ENCODE peak calls at places on chromosomes 1 and 21, in four cellular contexts. J, L, N and M are unnamed samples.

GRCh38 chr1:52877554-52877953 is 35.0 kb downstream of the ZYG11A start:
- DNase-seq in L (no peak), N (no peak), J (no peak), M (no peak)

GRCh38 chr1:180365039-180365438 is 135.0 kb downstream of the LHX4 start:
- DNase-seq in N (no peak), L (no peak), J (no peak), M (no peak)

GRCh38 chr1:93350875-93351274 is 5.2 kb downstream of the DR1 start:
- DNase-seq in L (no peak), N (no peak), J (no peak), M (no peak)

GRCh38 chr1:220321758-220322157 is 49.5 kb upstream of the RAB3GAP2 start:
- DNase-seq in N (no peak), L (no peak), J (no peak), M (no peak)

GRCh38 chr1:3495776-3496745 is 41.6 kb downstream of the ARHGEF16 start:
- DNase-seq in L (peak), N (no peak), J (no peak), M (no peak)

GRCh38 chr1:232635778-232636356 is 5.9 kb upstream of the SIPA1L2 start:
- DNase-seq in N (no peak), L (no peak), J (no peak), M (no peak)

GRCh38 chr1:234212764-234213406 is 160.4 kb upstream of the COA6 start:
- DNase-seq in L (no peak), J (peak), N (no peak), M (no peak)

GRCh38 chr1:80417651-80418050 is 1383.1 kb upstream of the ADGRL2 start:
- DNase-seq in N (no peak), J (no peak), L (peak), M (no peak)

GRCh38 chr1:21861602-21862429 is 49.8 kb downstream of the LDLRAD2 start:
- DNase-seq in J (no peak), N (no peak), L (peak), M (no peak)

GRCh38 chr1:9078035-9078948 is 8.9 kb upstream of the SLC2A5 start:
- DNase-seq in N (no peak), J (no peak), L (peak), M (no peak)

GRCh38 chr1:67832737-67833594 is at the start of gene GNG12:
- DNase-seq in J (peak), N (no peak), L (peak), M (peak)

GRCh38 chr1:168441745-168442144 is 102.1 kb downstream of the XCL2 start:
- DNase-seq in N (no peak), L (no peak), J (no peak), M (no peak)

GRCh38 chr1:34029525-34029924 is 135.5 kb downstream of the CSMD2 start:
- DNase-seq in L (no peak), N (no peak), J (no peak), M (no peak)

GRCh38 chr1:244761279-244761678 is 74.2 kb upstream of the COX20 start:
- DNase-seq in N (no peak), J (no peak), L (no peak), M (no peak)

GRCh38 chr1:23928789-23929188 is 15.6 kb upstream of the CNR2 start:
- DNase-seq in L (no peak), J (no peak), N (no peak), M (no peak)

GRCh38 chr1:95071539-95071938 is 1.2 kb downstream of the ALG14 start:
- DNase-seq in J (no peak), N (no peak), L (no peak), M (no peak)

GRCh38 chr1:145982010-145982723 is 14.2 kb downstream of the TXNIP start:
- DNase-seq in J (no peak), L (no peak), N (no peak), M (no peak)

GRCh38 chr1:185155600-185156320 is 993 bp downstream of the TRMT1L start:
- DNase-seq in N (no peak), L (peak), J (no peak), M (no peak)

GRCh38 chr1:32540589-32540988 is 1.4 kb downstream of the ZBTB8A start:
- DNase-seq in N (no peak), L (no peak), J (no peak), M (no peak)

GRCh38 chr1:236744533-236744932 is 50.6 kb upstream of the MTR start:
- DNase-seq in N (no peak), J (no peak), L (no peak), M (no peak)

GRCh38 chr1:179327679-179328078 is 34.1 kb downstream of the SOAT1 start:
- DNase-seq in J (no peak), L (no peak), N (no peak), M (no peak)

GRCh38 chr1:20291621-20292020 is 946 bp downstream of the VWA5B1 start:
- DNase-seq in J (no peak), N (no peak), L (no peak), M (no peak)

GRCh38 chr1:39788758-39789570 is at the start of gene BMP8B:
- DNase-seq in J (peak), N (no peak), L (no peak), M (peak)

GRCh38 chr1:24112381-24113169 is 640 bp upstream of the MYOM3 start:
- DNase-seq in J (peak), L (peak), N (no peak), M (no peak)

GRCh38 chr1:25735956-25736529 is 64.0 kb upstream of the SELENON start:
- DNase-seq in J (no peak), N (no peak), L (no peak), M (no peak)

GRCh38 chr1:16960560-16961296 is 19.7 kb downstream of the MFAP2 start:
- DNase-seq in L (peak), J (peak), N (peak), M (peak)

GRCh38 chr1:179016694-179017382 is 8.9 kb upstream of the FAM20B start:
- DNase-seq in L (peak), N (peak), J (peak), M (no peak)

GRCh38 chr1:212557739-212558664 is 50.6 kb upstream of the ATF3 start:
- DNase-seq in N (peak), J (peak), L (no peak), M (no peak)

GRCh38 chr1:29698033-29698432 is 461.7 kb downstream of the PTPRU start:
- DNase-seq in J (peak), L (peak), N (no peak), M (no peak)

GRCh38 chr1:30662291-30662840 is 61.0 kb downstream of the MATN1 start:
- DNase-seq in L (no peak), J (no peak), N (no peak), M (no peak)

GRCh38 chr1:80542231-80542630 is 1258.5 kb upstream of the ADGRL2 start:
- DNase-seq in L (peak), N (no peak), J (no peak), M (no peak)

GRCh38 chr1:186950547-186950946 is 121.8 kb downstream of the PLA2G4A start:
- DNase-seq in L (peak), N (no peak), J (no peak), M (no peak)

GRCh38 chr1:151862604-151863003 is 9.1 kb upstream of the THEM5 start:
- DNase-seq in N (no peak), J (no peak), L (no peak), M (no peak)

GRCh38 chr1:229862017-229862774 is 204.8 kb upstream of the GALNT2 start:
- DNase-seq in N (no peak), J (no peak), L (no peak), M (no peak)

GRCh38 chr1:115098979-115099692 is 9.8 kb upstream of the TSPAN2 start:
- DNase-seq in N (no peak), L (peak), J (no peak), M (peak)

DNA sequence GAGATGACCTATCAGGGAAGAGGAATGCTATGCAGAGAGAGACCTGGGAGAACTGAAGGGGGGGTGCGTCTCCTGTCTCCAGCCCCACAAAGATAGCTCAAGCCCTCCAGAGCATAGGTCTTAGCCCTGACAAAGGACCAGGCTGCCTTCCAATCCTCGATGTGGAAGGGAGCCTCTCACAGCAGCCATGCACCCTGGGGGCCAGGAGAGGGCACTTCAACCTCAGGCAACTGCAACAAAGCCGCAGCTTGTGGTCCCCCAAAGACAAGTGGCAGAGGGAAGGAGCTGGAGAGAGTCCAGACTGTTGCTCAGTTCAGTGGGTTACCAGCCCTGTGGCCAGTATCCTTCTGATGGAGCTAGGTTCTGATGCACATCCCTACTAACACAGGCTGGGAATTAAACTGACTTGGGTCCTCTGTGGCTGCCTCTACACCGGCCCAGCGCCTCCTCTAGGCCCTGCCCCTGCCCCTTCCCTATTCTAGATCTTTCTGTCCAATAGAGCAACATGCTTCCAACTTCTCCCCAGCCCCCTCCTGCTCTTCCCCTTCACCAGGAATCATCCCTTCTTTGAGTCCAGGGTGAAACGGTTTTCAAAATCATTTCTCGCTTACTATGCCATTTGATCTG is 100.7 kb upstream of the SPATA6 start:
- DNase-seq in L (peak), N (no peak), J (peak), M (no peak)
- TF ChIP-seq CTCF in L (peak), N (no peak), J (peak), M (no peak)

GRCh38 chr1:196355206-196355786 is 252.9 kb downstream of the KCNT2 start:
- DNase-seq in N (no peak), J (no peak), L (peak), M (no peak)
- TF ChIP-seq CTCF in N (no peak), J (peak), L (peak), M (no peak)

DNA sequence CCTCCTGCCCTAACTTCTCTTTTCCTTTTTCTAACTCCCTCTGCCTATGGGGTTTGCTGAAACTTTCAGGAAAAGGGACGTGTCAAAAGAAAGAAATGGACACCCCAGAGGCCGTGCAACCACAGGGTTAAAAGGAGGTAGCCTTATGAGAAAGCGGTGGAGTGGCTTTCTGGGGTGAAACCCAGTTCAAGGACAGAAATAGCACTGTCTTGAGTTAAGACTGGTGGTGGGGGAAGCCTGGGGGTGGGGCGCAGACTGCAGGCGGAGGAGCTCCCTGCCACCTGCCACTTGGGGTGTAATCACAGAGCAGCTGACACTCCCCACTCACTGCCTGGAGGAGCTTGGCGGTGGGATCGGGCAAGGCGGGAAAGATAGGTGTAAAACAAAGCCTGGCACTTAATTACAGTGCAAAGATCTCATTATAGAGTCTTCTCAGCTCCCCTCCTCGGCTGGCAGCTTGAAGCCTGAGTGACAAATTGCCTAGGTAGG is 756 bp upstream of the TLR5 start:
- DNase-seq in J (no peak), N (no peak), L (no peak), M (no peak)
- TF ChIP-seq CTCF in J (no peak), N (no peak), L (no peak), M (no peak)

GRCh38 chr1:198084509-198084908 is 72.3 kb upstream of the NEK7 start:
- DNase-seq in J (no peak), N (no peak), L (no peak), M (no peak)

GRCh38 chr1:198083549-198083948 is 73.2 kb upstream of the NEK7 start:
- DNase-seq in J (no peak), L (no peak), N (no peak), M (no peak)

GRCh38 chr1:198075296-198075695 is 81.5 kb upstream of the NEK7 start:
- DNase-seq in N (no peak), L (no peak), J (no peak), M (no peak)

GRCh38 chr1:198079432-198079951 is 77.3 kb upstream of the NEK7 start:
- DNase-seq in J (no peak), N (no peak), L (no peak), M (no peak)
- TF ChIP-seq CTCF in J (no peak), N (no peak), L (no peak), M (no peak)

GRCh38 chr1:204360314-204360713 is 585 bp upstream of the PLEKHA6 start:
- DNase-seq in L (no peak), N (no peak), J (no peak), M (no peak)

GRCh38 chr1:204362984-204363334 is 3.2 kb upstream of the PLEKHA6 start:
- DNase-seq in J (no peak), N (no peak), L (no peak), M (no peak)

GRCh38 chr1:204361341-204361771 is 1.6 kb upstream of the PLEKHA6 start:
- DNase-seq in J (no peak), L (no peak), N (no peak), M (no peak)

GRCh38 chr1:204361781-204362180 is 2.1 kb upstream of the PLEKHA6 start:
- DNase-seq in L (no peak), J (no peak), N (no peak), M (no peak)

GRCh38 chr1:204363335-204364114 is 3.8 kb upstream of the PLEKHA6 start:
- DNase-seq in J (peak), N (no peak), L (peak), M (peak)
- TF ChIP-seq CTCF in J (peak), N (no peak), L (peak), M (peak)

GRCh38 chr21:45182958-45183357 is 104.7 kb downstream of the POFUT2 start:
- DNase-seq in J (no peak), N (no peak), L (no peak), M (no peak)

GRCh38 chr21:45183852-45184251 is 103.8 kb downstream of the POFUT2 start:
- DNase-seq in J (no peak), N (no peak), L (no peak), M (no peak)

GRCh38 chr21:45186709-45187108 is 101.0 kb downstream of the POFUT2 start:
- DNase-seq in N (no peak), J (no peak), L (no peak), M (no peak)

GRCh38 chr21:45187646-45188045 is 100.0 kb downstream of the POFUT2 start:
- DNase-seq in N (no peak), J (no peak), L (no peak), M (no peak)

DNA sequence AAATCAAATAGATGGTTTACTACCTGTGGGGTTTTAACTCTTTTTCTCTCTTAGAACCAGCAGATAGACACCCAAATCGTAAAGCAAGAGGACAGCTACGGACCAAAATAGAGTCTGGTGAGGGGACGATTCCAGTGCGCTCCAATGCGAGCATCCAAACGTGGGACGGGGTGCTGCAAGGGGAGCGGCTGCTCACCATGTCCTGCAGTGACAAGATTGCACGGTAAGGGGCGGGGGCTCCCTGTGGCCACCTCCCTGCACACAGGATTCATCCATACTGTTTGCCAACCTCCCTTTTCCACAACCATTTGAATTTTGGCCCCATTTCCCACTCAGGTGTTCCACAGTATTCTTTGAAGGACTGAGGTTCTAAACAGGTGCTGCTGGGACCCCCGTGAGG is 102.8 kb downstream of the POFUT2 start:
- DNase-seq in L (no peak), N (no peak), J (no peak), M (no peak)
- TF ChIP-seq CTCF in L (no peak), N (no peak), J (no peak), M (no peak)

GRCh38 chr1:171943973-171944561 is 102.8 kb downstream of the DNM3 start:
- DNase-seq in N (no peak), L (no peak), J (no peak), M (no peak)

GRCh38 chr1:171940373-171940772 is 99.1 kb downstream of the DNM3 start:
- DNase-seq in J (no peak), N (no peak), L (no peak), M (no peak)

GRCh38 chr1:171939730-171940129 is 98.4 kb downstream of the DNM3 start:
- DNase-seq in N (no peak), J (no peak), L (no peak), M (no peak)

GRCh38 chr1:171937938-171938337 is 96.6 kb downstream of the DNM3 start:
- DNase-seq in J (no peak), N (no peak), L (no peak), M (no peak)

GRCh38 chr1:171941920-171942319 is 100.6 kb downstream of the DNM3 start:
- DNase-seq in N (no peak), J (no peak), L (no peak), M (no peak)
- TF ChIP-seq CTCF in N (no peak), J (no peak), L (no peak), M (no peak)

DNA sequence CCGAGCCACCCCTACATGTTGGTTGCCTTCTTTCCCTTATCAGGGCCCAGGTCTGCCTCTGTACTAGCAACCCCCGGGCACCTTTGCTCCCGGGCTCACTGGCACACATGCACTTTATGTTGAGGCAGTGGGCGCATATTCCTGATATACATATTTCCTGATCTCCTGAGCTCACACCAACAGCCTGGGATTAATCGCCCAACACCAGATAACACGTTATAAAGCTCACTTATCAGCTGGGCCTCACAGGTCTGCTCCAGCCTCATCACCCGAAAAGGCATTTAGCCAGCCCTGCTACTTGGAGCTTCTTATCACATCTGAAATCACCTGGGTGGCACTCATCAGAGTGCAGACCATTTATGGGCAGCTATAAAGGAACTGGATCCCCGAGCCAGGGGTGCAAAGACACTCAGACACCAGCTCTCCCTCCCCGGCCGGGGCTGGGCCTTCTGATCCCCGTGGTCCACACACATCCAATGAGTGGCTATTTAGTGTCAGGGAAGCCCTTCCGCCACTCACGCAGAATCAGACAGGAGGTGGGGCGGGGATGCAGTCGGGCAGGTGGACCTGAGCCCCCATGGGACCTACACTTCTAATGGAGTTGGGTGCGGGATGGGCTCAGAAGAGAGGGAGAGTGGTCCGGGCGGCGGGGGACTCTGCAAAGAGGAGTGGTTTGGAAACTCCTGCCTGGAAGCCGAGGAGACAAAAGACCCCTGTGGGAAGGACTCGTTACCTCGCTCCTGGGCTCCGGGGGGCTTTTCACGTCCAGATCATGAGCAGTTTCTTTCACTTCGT is 21.6 kb downstream of the RIPK4 start:
- DNase-seq in J (no peak), L (no peak), N (no peak), M (no peak)
- TF ChIP-seq CTCF in J (no peak), L (no peak), N (no peak), M (no peak)

GRCh38 chr1:195328102-195328501 is 1280.1 kb downstream of the KCNT2 start:
- DNase-seq in N (no peak), L (no peak), J (no peak), M (no peak)

GRCh38 chr1:195326325-195326724 is 1281.9 kb downstream of the KCNT2 start:
- DNase-seq in J (no peak), N (no peak), L (no peak), M (no peak)

GRCh38 chr1:195327361-195327760 is 1280.9 kb downstream of the KCNT2 start:
- DNase-seq in L (no peak), J (no peak), N (no peak), M (no peak)

GRCh38 chr1:195332102-195332501 is 1276.1 kb downstream of the KCNT2 start:
- DNase-seq in J (no peak), N (no peak), L (no peak), M (no peak)

DNA sequence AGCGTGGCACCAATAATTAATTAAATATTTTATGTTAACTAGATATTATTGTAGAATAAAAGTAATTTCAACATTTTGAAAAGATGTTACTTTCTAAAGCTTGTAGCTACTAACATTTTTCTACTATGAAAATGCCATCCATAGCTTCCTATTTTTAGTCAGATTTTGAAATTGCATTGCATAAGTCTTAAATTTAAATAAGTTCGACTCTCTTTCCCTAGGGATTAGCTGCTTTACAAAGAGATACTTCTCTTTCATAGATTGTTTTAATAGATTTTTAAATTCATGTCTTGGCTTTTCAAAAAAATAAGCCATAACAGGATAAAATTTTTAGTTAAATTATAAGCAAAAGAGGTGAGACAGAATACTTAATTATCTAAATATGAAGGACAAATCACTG is 1279.6 kb downstream of the KCNT2 start:
- DNase-seq in J (no peak), N (no peak), L (no peak), M (no peak)
- TF ChIP-seq CTCF in J (no peak), N (no peak), L (no peak), M (no peak)